ENCODE peak calls at places on chromosomes 11 and 22, in ten cellular contexts. Q is Calu3, E is pancreas, K is fibroblast of pulmonary artery, S is AG09309, J is GM20000, H is K562, T is kidney, W is RWPE2, I is bronchial epithelial cell. N is an unnamed sample.

GRCh38 chr11:87832216-87832615 is 343.0 kb downstream of the RAB38 start:
- DNase-seq in W (no peak), I (peak; percentile 35), H (no peak), S (no peak), Q (no peak), T (no peak), J (no peak), E (no peak), K (no peak), N (no peak)

GRCh38 chr11:132472411-132473205 is 1059.7 kb downstream of the OPCML start:
- DNase-seq in H (no peak), K (no peak), W (no peak), T (no peak), E (no peak), S (no peak), Q (no peak), J (no peak), I (no peak), N (no peak)

GRCh38 chr11:23924226-23924625 is 572.6 kb upstream of the LUZP2 start:
- DNase-seq in K (no peak), E (no peak), T (no peak), H (no peak), W (no peak), S (no peak), Q (no peak), J (no peak), I (no peak), N (no peak)

GRCh38 chr11:2687782-2688191 is 12.0 kb downstream of the KCNQ1OT1 start:
- DNase-seq in E (no peak), W (peak; percentile 41), I (no peak), K (no peak), T (peak; percentile 77), H (no peak), S (no peak), J (no peak), Q (no peak), N (no peak)

GRCh38 chr22:40385041-40385782 is 14.8 kb downstream of the SGSM3 start:
- DNase-seq in S (no peak), E (no peak), K (no peak), I (peak; percentile 46), T (no peak), H (no peak), W (no peak), Q (peak; percentile 17), J (peak; percentile 71), N (no peak)

GRCh38 chr11:2142300-2142759 is 3.1 kb upstream of the IGF2 start:
- DNase-seq in H (no peak), S (no peak), K (peak; percentile 56), E (no peak), T (no peak), I (peak; percentile 73), W (no peak), J (no peak), Q (no peak), N (peak; percentile 56)

GRCh38 chr11:78946945-78947914 is 372.6 kb upstream of the NARS2 start:
- DNase-seq in I (peak; percentile 40), W (no peak), H (no peak), K (no peak), T (no peak), E (no peak), J (no peak), Q (peak; percentile 45), S (peak; percentile 86), N (no peak)

GRCh38 chr11:67053896-67054850 is 2.5 kb upstream of the RHOD start:
- DNase-seq in S (peak; percentile 75), H (peak; percentile 88), E (peak; percentile 69), I (peak; percentile 88), W (no peak), Q (peak; percentile 77), J (peak; percentile 86), T (no peak), K (peak; percentile 69), N (peak; percentile 81)

DNA sequence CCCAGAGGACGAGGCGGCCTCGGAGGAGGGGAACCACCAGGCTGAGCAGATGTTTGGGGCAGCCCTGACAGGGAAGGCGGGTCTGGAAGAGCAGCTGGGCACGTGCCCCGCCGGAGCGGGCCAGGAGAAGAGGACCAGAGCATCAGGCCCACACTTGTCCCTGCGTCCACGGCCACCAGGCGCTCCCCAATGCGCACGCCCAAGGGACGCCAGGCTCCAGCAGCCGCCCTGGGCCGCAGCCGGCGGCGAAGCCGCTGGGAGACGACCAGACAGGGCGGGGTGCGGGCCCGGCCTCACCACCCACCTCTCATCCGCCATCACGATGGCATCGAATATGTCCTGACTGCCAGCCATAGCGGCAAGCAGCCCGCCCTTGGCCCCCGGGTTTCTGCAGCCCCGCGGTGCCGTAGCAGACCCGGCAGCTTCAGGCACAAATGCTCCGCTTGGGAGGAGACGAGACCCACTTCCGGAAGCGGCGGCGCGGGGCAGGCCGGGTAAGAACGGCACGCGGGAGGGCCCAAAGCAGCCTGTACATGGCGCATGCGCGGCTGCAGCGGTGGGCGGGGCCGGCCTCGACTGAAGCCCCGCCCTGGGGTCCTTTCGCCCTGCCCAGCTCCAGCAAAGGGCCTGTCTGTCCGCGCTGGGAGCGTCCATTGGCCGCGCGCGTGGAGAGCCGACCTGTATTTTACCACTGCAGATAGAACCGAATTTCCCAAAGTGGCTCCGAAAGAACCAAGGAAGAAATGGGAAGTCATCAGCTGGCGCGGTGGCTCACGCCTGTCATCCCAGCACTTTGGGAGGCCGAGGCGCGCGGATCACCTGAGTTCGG is at the start of gene LTO1:
- DNase-seq in E (peak; percentile 97), W (peak; percentile 93), K (peak; percentile 96), T (peak; percentile 98), Q (peak; percentile 97), I (peak; percentile 81), J (peak; percentile 99), H (peak; percentile 98), S (peak; percentile 66), N (peak; percentile 95)
- TF ChIP-seq CTCF in E (no peak), W (no peak), K (no peak), T (no peak), Q (no peak), I (no peak), J (no peak), H (no peak), S (no peak), N (no peak)

GRCh38 chr22:32634424-32634981 is 159.9 kb downstream of the FBXO7 start:
- DNase-seq in S (no peak), K (no peak), J (no peak), I (no peak), W (no peak), E (no peak), H (no peak), T (no peak), Q (no peak), N (no peak)

GRCh38 chr22:32632650-32633049 is 158.0 kb downstream of the FBXO7 start:
- DNase-seq in K (no peak), E (no peak), Q (no peak), T (no peak), W (no peak), J (no peak), S (no peak), I (no peak), H (no peak), N (no peak)

GRCh38 chr22:32631507-32632245 is 157.1 kb downstream of the FBXO7 start:
- DNase-seq in H (no peak), K (no peak), Q (no peak), T (no peak), E (no peak), W (no peak), J (no peak), S (no peak), I (no peak), N (no peak)

GRCh38 chr22:32637951-32638350 is 163.3 kb downstream of the FBXO7 start:
- DNase-seq in E (no peak), W (no peak), K (no peak), H (no peak), Q (no peak), I (no peak), T (no peak), S (no peak), J (no peak), N (no peak)

GRCh38 chr22:32636884-32637283 is 162.3 kb downstream of the FBXO7 start:
- DNase-seq in H (no peak), Q (no peak), J (no peak), S (no peak), E (no peak), T (no peak), W (no peak), K (no peak), I (no peak), N (no peak)
- TF ChIP-seq CTCF in H (no peak), Q (no peak), J (no peak), S (no peak), E (no peak), T (no peak), W (no peak), K (no peak), I (no peak), N (no peak)

GRCh38 chr22:43483266-43483665 is 71.5 kb downstream of the MPPED1 start:
- DNase-seq in E (no peak), H (no peak), T (peak; percentile 56), S (no peak), K (no peak), W (no peak), Q (no peak), J (no peak), I (no peak), N (no peak)

GRCh38 chr22:43479962-43480361 is 68.1 kb downstream of the MPPED1 start:
- DNase-seq in J (no peak), I (no peak), K (no peak), W (no peak), Q (no peak), S (no peak), E (no peak), H (no peak), T (no peak), N (no peak)

GRCh38 chr22:43483669-43484068 is 71.9 kb downstream of the MPPED1 start:
- DNase-seq in H (no peak), W (no peak), E (no peak), T (peak; percentile 45), S (no peak), K (no peak), Q (no peak), J (no peak), I (no peak), N (no peak)

GRCh38 chr22:43482310-43482625 is 70.5 kb downstream of the MPPED1 start:
- DNase-seq in T (peak; percentile 35), H (no peak), E (no peak), Q (no peak), S (no peak), K (no peak), I (no peak), W (no peak), J (no peak), N (no peak)

DNA sequence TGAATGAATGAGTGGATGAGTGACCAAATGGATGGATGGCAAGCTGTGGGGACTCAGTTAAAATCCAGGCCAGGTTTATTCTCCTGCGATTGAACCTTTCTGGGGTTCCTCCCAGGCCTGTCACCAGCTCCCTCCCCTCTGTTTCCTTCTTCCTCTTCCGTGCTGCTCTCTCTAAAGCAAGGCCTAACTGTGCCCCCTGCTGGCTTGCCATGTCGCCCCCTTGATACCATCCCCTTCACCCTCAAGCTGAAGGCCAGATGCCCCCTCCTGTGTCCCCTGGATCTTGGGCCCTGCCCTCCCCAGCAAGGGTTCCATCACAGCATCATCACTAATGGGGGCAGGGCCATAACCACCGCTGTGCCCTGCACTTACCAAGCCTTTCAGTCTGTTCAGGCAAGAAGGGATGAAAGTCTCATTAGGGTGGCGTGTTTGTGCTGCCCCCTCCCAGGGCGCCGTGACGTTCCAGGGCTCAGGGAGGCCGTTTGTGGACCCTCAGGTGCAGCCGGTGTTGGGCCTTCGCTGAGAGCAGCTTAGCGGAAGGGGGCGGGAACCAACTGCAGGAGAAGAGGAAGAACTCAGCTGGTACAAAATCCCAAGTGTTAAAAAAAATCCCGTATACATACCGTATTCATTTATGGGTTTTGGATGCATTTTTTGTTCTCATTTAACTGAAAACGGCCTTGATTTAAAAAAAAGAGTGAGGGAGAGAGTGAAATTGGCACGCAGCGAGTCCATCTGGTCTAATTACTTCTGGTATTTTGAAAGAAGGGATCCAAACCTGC is 69.9 kb downstream of the MPPED1 start:
- DNase-seq in J (peak; percentile 60), S (no peak), W (no peak), H (peak; percentile 9), Q (no peak), E (no peak), I (no peak), K (no peak), T (peak; percentile 63), N (peak; percentile 3)
- TF ChIP-seq CTCF in J (peak; percentile 20), S (no peak), W (no peak), H (peak; percentile 17), Q (no peak), E (no peak), I (no peak), K (no peak), T (no peak), N (no peak)

DNA sequence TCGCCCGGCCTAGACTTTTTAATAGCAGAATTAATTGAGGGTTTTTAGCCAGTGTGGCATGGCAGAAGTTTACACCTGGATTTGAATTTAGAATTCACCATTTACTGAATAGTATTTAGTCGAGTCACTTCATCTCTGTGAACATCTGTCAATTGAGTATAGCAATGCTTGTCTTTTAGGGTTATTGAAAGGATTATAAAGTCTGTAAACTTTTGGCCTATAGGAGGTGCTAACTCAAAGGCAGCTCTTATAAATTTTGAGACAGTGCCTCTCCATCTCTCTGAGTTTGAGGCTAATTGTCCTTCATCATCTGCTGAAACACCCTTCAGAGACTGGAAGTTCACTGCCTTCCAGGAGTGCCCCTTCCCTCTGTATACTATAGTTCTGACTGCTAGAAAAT is 205.0 kb downstream of the NELL1 start:
- DNase-seq in H (no peak), J (no peak), Q (no peak), E (no peak), S (no peak), I (no peak), T (no peak), W (no peak), K (no peak), N (no peak)
- TF ChIP-seq CTCF in H (no peak), J (no peak), Q (no peak), E (no peak), S (no peak), I (no peak), T (no peak), W (no peak), K (no peak), N (no peak)